ENCODE peak calls at places on chromosome 4, in eight cellular contexts. K is naive B cell; F is pancreas; X is HuH-7.5; I is occipital lobe; C is left colon; U is HCT116; H is naive thymus-derived CD8-positive, alpha-beta T cell. E is an unnamed sample.

GRCh38 chr4:174681723-174682300 is 147.2 kb downstream of the GLRA3 start:
- DNase-seq in H (no peak), F (no peak), K (no peak), X (no peak), I (no peak), C (no peak), U (no peak), E (no peak)

GRCh38 chr4:139957108-139957464 is 196.9 kb downstream of the MAML3 start:
- DNase-seq in F (no peak), C (no peak), U (no peak), X (no peak), I (no peak), K (no peak), H (no peak), E (no peak)

GRCh38 chr4:5266991-5267390 is 215.7 kb downstream of the STK32B start:
- DNase-seq in C (no peak), H (no peak), X (no peak), U (no peak), F (no peak), I (no peak), K (no peak), E (no peak)

GRCh38 chr4:47736555-47736954 is 101.3 kb downstream of the CORIN start:
- DNase-seq in K (no peak), I (no peak), C (no peak), F (no peak), X (no peak), H (no peak), U (no peak), E (no peak)

GRCh38 chr4:150771374-150771773 is 189.4 kb downstream of the MAB21L2 start:
- DNase-seq in X (no peak), K (no peak), H (no peak), U (no peak), I (no peak), C (no peak), F (no peak), E (no peak)

GRCh38 chr4:21879187-21879586 is 69.4 kb downstream of the KCNIP4 start:
- DNase-seq in K (no peak), F (no peak), X (no peak), U (no peak), H (no peak), C (no peak), I (no peak), E (no peak)

GRCh38 chr4:178244785-178245184 is 802.5 kb upstream of the AGA start:
- DNase-seq in X (no peak), I (no peak), U (no peak), F (no peak), K (no peak), H (no peak), C (no peak), E (no peak)

GRCh38 chr4:99430106-99430505 is 5.0 kb downstream of the ADH7 start:
- DNase-seq in C (no peak), H (no peak), X (no peak), F (no peak), K (no peak), U (no peak), I (no peak), E (no peak)

GRCh38 chr4:165476214-165477098 is 97.6 kb downstream of the CPE start:
- DNase-seq in X (no peak), U (peak; percentile 72), F (no peak), I (no peak), K (no peak), C (no peak), H (no peak), E (no peak)